ENCODE peak calls at places on chromosomes 13 and 19, in five cellular contexts. J is neural progenitor cell, F is endodermal cell, E is PC-3, M is astrocyte. U is an unnamed sample.

GRCh38 chr19:4713384-4713951 is 10.2 kb downstream of the DPP9 start:
- DNase-seq in J (no peak), F (no peak), E (peak; percentile 100), M (peak; percentile 100), U (peak; percentile 84)

GRCh38 chr13:111058796-111059506 is 56.2 kb upstream of the ARHGEF7 start:
- DNase-seq in J (no peak), F (no peak), E (no peak), M (no peak), U (no peak)

GRCh38 chr13:47484564-47484963 is 516.5 kb downstream of the SUCLA2 start:
- DNase-seq in J (no peak), F (no peak), E (peak; percentile 62), M (peak; percentile 88), U (peak; percentile 50)

GRCh38 chr13:66546534-66547379 is 683.4 kb downstream of the PCDH9 start:
- DNase-seq in J (no peak), F (no peak), E (peak; percentile 41), M (peak; percentile 45), U (peak; percentile 40)

GRCh38 chr19:6425732-6426686 is 1.4 kb upstream of the KHSRP start:
- DNase-seq in J (no peak), F (no peak), E (peak; percentile 19), M (no peak), U (no peak)

GRCh38 chr19:1150333-1151036 is 23.6 kb downstream of the SBNO2 start:
- DNase-seq in J (no peak), F (no peak), E (no peak), M (no peak), U (no peak)

GRCh38 chr19:45117167-45117594 is 24.2 kb downstream of the PPP1R37 start:
- DNase-seq in J (peak; percentile 63), F (peak; percentile 68), E (no peak), M (peak; percentile 37), U (no peak)

GRCh38 chr19:2809387-2810140 is 10.1 kb upstream of the ZNF554 start:
- DNase-seq in J (no peak), F (no peak), E (no peak), M (no peak), U (no peak)

GRCh38 chr13:46232281-46232680 is 20.6 kb downstream of the LRRC63 start:
- DNase-seq in J (no peak), F (no peak), E (no peak), M (peak; percentile 50), U (no peak)

GRCh38 chr13:48646791-48647190 is 6.9 kb upstream of the CYSLTR2 start:
- DNase-seq in J (no peak), F (no peak), E (no peak), M (no peak), U (no peak)

GRCh38 chr19:2266183-2266993 is 10.2 kb upstream of the JSRP1 start:
- DNase-seq in J (no peak), F (no peak), E (peak; percentile 39), M (peak; percentile 49), U (peak; percentile 30)

GRCh38 chr19:1073956-1074511 is 7.1 kb downstream of the ARHGAP45 start:
- DNase-seq in J (no peak), F (no peak), E (no peak), M (no peak), U (no peak)

GRCh38 chr19:3543150-3544053 is 4.4 kb downstream of the TEKTIP1 start:
- DNase-seq in J (no peak), F (no peak), E (no peak), M (no peak), U (no peak)

GRCh38 chr19:19477705-19478383 is 37.5 kb downstream of the TSSK6 start:
- DNase-seq in J (no peak), F (no peak), E (peak; percentile 39), M (no peak), U (no peak)

GRCh38 chr19:19488875-19489690 is 26.3 kb downstream of the TSSK6 start:
- DNase-seq in J (peak; percentile 82), F (peak; percentile 94), E (peak; percentile 72), M (peak; percentile 88), U (peak; percentile 90)

GRCh38 chr13:24264976-24265375 is 44.4 kb upstream of the C1QTNF9 start:
- DNase-seq in J (no peak), F (no peak), E (no peak), M (no peak), U (no peak)

GRCh38 chr13:36089130-36089529 is 42.1 kb downstream of the DCLK1 start:
- DNase-seq in J (no peak), F (no peak), E (no peak), M (no peak), U (no peak)

GRCh38 chr13:106373989-106374572 is 161.4 kb downstream of the EFNB2 start:
- DNase-seq in J (no peak), F (peak; percentile 48), E (no peak), M (peak; percentile 71), U (peak; percentile 73)

GRCh38 chr13:30615851-30616311 is 1.8 kb upstream of the USPL1 start:
- DNase-seq in J (no peak), F (no peak), E (peak; percentile 19), M (peak; percentile 24), U (peak; percentile 69)

GRCh38 chr19:45693168-45693788 is 812 bp downstream of the QPCTL start:
- DNase-seq in J (peak; percentile 88), F (peak; percentile 95), E (peak; percentile 69), M (peak; percentile 27), U (peak; percentile 95)

GRCh38 chr19:36750066-36750691 is 22.4 kb downstream of the ZNF850 start:
- DNase-seq in J (no peak), F (no peak), E (no peak), M (no peak), U (no peak)
- H3K4me3 ChIP-seq in J (no peak overlapping the region), F (peak overlapping the region; percentile 69), E (no peak overlapping the region), M (no peak overlapping the region), U (peak overlapping the region; percentile 73)

GRCh38 chr19:11261431-11261901 is 858 bp downstream of the DOCK6 start:
- DNase-seq in J (peak; percentile 42), F (peak; percentile 69), E (no peak), M (no peak), U (no peak)
- H3K9ac ChIP-seq in J (peak overlapping the region; percentile 73), F (peak overlapping the region; percentile 53), E (peak overlapping the region; percentile 81), M (peak overlapping the region; percentile 75), U (peak overlapping the region; percentile 82)

DNA sequence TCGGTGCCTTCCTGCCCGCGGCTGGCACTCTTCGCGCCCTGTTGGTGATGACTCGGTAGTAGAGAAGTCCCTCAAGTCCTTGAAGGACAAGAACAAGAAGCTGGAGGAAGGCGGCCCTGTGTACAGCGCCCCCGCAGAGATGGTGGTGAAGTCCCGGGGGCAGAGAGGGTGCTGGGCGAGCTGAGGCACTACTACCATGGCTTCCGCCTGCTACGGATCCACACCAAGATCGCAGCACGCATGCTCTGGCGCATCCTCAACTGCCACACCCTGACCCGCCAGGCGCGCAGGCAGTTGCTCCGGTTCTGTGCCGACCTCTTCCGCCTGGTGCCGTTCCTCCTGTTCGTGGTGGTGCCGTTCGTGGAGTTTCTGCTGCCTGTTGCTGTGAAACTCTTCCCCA is 11.1 kb downstream of the ZSCAN1 start:
- DNase-seq in J (no peak), F (no peak), E (no peak), M (no peak), U (no peak)
- H3K9me3 ChIP-seq in J (no peaks in the 10 kb centered on the region), F (peaks cover 12% of the 10 kb centered on the region), E (peaks cover 56% of the 10 kb centered on the region), M (peaks cover 21% of the 10 kb centered on the region), U (peaks cover 40% of the 10 kb centered on the region)

GRCh38 chr13:52447815-52448552 is 2.5 kb downstream of the VPS36 start:
- DNase-seq in J (peak; percentile 42), F (no peak), E (no peak), M (no peak), U (no peak)
- H3K4me3 ChIP-seq in J (no peak overlapping the region), F (peak overlapping the region; percentile 66), E (no peak overlapping the region), M (no peak overlapping the region), U (peak overlapping the region; percentile 88)

DNA sequence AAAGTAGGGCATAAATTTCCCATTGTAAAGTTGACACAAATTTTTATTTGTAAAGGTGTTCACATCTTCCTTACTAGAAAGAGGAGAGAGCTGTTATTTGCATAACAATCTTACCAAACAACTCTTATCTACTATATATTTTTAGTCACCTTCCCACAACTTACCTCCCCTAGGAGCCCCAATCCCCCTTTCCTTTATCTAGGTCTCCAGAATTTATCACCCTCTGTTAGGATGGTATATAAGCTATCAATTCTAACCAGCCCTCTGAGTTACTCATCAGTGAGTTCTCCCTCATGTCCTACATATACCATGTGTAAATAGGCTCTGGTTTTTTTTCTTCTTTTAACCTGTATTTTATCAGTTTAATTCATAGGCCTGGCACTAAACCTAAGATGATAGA is 62.2 kb downstream of the DCT start:
- DNase-seq in J (no peak), F (no peak), E (no peak), M (no peak), U (no peak)
- H3K9ac ChIP-seq in J (no peak overlapping the region), F (no peak overlapping the region), E (no peak overlapping the region), M (no peak overlapping the region), U (no peak overlapping the region)

DNA sequence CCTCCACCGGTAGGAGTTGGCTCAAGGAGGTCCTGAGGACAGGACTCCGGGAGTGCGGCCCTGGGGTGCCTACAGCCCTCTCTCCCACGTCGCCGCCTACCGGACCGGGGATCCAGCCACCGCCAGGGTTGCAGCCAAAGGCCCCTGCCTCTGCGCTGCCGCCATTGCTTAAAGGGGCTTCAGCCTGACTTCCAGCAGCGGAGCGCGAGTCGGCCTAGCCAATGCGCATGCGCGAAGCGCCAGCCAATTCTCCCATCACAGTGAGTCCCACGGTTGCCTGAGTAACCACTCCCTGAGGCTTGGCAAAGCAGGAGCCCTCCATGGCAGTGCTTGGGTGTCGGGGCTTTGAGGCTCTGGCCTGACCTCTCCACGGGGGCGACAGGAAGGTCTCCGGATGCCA is 21.5 kb upstream of the ZNF420 start:
- DNase-seq in J (no peak), F (no peak), E (no peak), M (no peak), U (no peak)
- H3K9me3 ChIP-seq in J (peaks cover 12% of the 10 kb centered on the region), F (peaks cover 30% of the 10 kb centered on the region), E (no peaks in the 10 kb centered on the region), M (peaks cover 34% of the 10 kb centered on the region), U (peaks cover 14% of the 10 kb centered on the region)

U was measured in adipocyte.